ENCODE peak calls at places on chromosome 11, in ten cellular contexts. X, O, A, S, R, N, H, W, M and P are unnamed samples.
A peak's percentile ranks its signal among the peaks of the same experiment; 100 is the strongest.

GRCh38 chr11:16512842-16513241 is 156.5 kb upstream of the SOX6 start:
- DNase-seq in R (no peak), H (no peak), X (no peak), M (no peak), N (no peak), A (no peak), W (no peak), S (no peak), O (no peak), P (no peak)

GRCh38 chr11:44205836-44206235 is 104.1 kb downstream of the ALX4 start:
- DNase-seq in X (no peak), O (no peak), N (no peak), S (no peak), W (no peak), M (no peak), R (no peak), H (no peak), A (no peak), P (no peak)

GRCh38 chr11:65719887-65720236 is 736 bp downstream of the RNASEH2C start:
- DNase-seq in A (no peak), M (no peak), H (peak; percentile 69), S (peak; percentile 52), W (peak; percentile 41), X (peak; percentile 72), R (no peak), N (no peak), O (peak; percentile 61), P (peak; percentile 50)

GRCh38 chr11:44716256-44716655 is 10.5 kb upstream of the TSPAN18 start:
- DNase-seq in M (no peak), O (no peak), H (no peak), W (no peak), R (no peak), S (no peak), X (no peak), A (no peak), N (no peak), P (no peak)

GRCh38 chr11:114605370-114605769 is 9.8 kb upstream of the NXPE4 start:
- DNase-seq in R (peak; percentile 11), X (no peak), O (no peak), A (no peak), N (no peak), S (no peak), M (no peak), W (no peak), H (no peak), P (no peak)

GRCh38 chr11:111733655-111734088 is 32.5 kb downstream of the PPP2R1B start:
- DNase-seq in N (no peak), R (no peak), O (no peak), X (peak; percentile 20), A (no peak), M (no peak), S (no peak), H (peak; percentile 9), W (peak; percentile 48), P (peak; percentile 19)

GRCh38 chr11:126465573-126466287 is 110.2 kb downstream of the ST3GAL4 start:
- DNase-seq in N (peak; percentile 66), S (no peak), M (no peak), X (peak; percentile 25), W (no peak), R (no peak), O (peak; percentile 86), A (no peak), H (no peak), P (no peak)

GRCh38 chr11:128663824-128664223 is 30.0 kb upstream of the FLI1 start:
- DNase-seq in R (no peak), M (no peak), N (no peak), A (no peak), X (no peak), H (no peak), O (no peak), S (no peak), W (no peak), P (no peak)

GRCh38 chr11:87473174-87473573 is 435.4 kb downstream of the TMEM135 start:
- DNase-seq in S (peak; percentile 76), H (no peak), A (peak; percentile 37), O (peak; percentile 59), N (no peak), R (no peak), X (peak; percentile 92), W (peak; percentile 27), M (no peak), P (peak; percentile 91)

GRCh38 chr11:13983081-13983751 is 20.7 kb downstream of the SPON1 start:
- DNase-seq in X (peak; percentile 61), O (no peak), S (peak; percentile 63), N (peak; percentile 31), W (no peak), M (no peak), A (no peak), R (peak; percentile 46), H (no peak), P (no peak)

GRCh38 chr11:67404515-67405195 is 772 bp downstream of the TBC1D10C start:
- DNase-seq in A (no peak), R (no peak), W (no peak), O (no peak), N (no peak), X (no peak), M (no peak), S (no peak), H (no peak), P (no peak)

GRCh38 chr11:111660822-111661221 is 58.6 kb downstream of the SIK2 start:
- DNase-seq in H (no peak), O (no peak), W (no peak), X (no peak), A (no peak), M (no peak), R (no peak), S (no peak), N (no peak), P (no peak)

GRCh38 chr11:2207212-2207611 is 35.6 kb upstream of the TH start:
- DNase-seq in N (no peak), H (no peak), X (no peak), W (no peak), S (no peak), O (no peak), M (no peak), A (no peak), R (no peak), P (no peak)

GRCh38 chr11:119195680-119196079 is 10.4 kb downstream of the NHERF4 start:
- DNase-seq in W (no peak), R (peak; percentile 61), A (peak; percentile 34), O (no peak), N (no peak), X (peak; percentile 69), M (no peak), S (peak; percentile 51), H (peak; percentile 73), P (peak; percentile 26)

GRCh38 chr11:14075118-14075601 is 112.6 kb downstream of the SPON1 start:
- DNase-seq in W (no peak), X (peak; percentile 20), R (no peak), O (no peak), M (peak; percentile 53), H (no peak), N (no peak), S (peak; percentile 59), A (no peak), P (no peak)

GRCh38 chr11:93622043-93622442 is 39.4 kb upstream of the CEP295 start:
- DNase-seq in X (no peak), M (no peak), W (no peak), O (no peak), R (peak; percentile 26), S (peak; percentile 7), A (no peak), N (no peak), H (no peak), P (no peak)

GRCh38 chr11:36657610-36658225 is 59.7 kb upstream of the RAG2 start:
- DNase-seq in A (no peak), H (no peak), X (peak; percentile 45), M (no peak), O (no peak), S (no peak), N (no peak), R (no peak), W (no peak), P (no peak)

GRCh38 chr11:64853709-64854108 is 9.3 kb upstream of the CDC42BPG start:
- DNase-seq in S (no peak), R (no peak), H (no peak), N (peak; percentile 84), W (no peak), M (no peak), A (no peak), X (no peak), O (no peak), P (no peak)

GRCh38 chr11:128195756-128196155 is 391.6 kb downstream of the ETS1 start:
- DNase-seq in X (no peak), N (no peak), O (no peak), H (no peak), S (peak; percentile 45), M (no peak), W (no peak), R (no peak), A (no peak), P (no peak)

GRCh38 chr11:96331556-96332168 is 11.3 kb downstream of the MAML2 start:
- DNase-seq in R (no peak), N (peak; percentile 75), A (no peak), W (no peak), M (no peak), O (no peak), S (no peak), H (no peak), X (no peak), P (no peak)

GRCh38 chr11:96103102-96103501 is 179.2 kb upstream of the MTMR2 start:
- DNase-seq in N (no peak), X (peak; percentile 37), A (no peak), O (no peak), W (no peak), R (no peak), S (peak; percentile 38), H (no peak), M (no peak), P (no peak)

GRCh38 chr11:67463680-67464410 is 5.2 kb downstream of the TMEM134 start:
- DNase-seq in O (no peak), W (peak; percentile 62), R (peak; percentile 60), S (no peak), H (no peak), N (peak; percentile 91), X (no peak), A (no peak), M (no peak), P (no peak)

GRCh38 chr11:47329431-47329993 is 23.0 kb downstream of the MYBPC3 start:
- DNase-seq in S (no peak), N (no peak), O (no peak), M (no peak), H (no peak), X (peak; percentile 17), A (no peak), W (peak; percentile 48), R (no peak), P (no peak)

GRCh38 chr11:31921066-31921465 is 109.9 kb upstream of the PAX6 start:
- DNase-seq in A (no peak), N (no peak), H (peak; percentile 34), M (no peak), O (no peak), S (no peak), R (no peak), X (no peak), W (no peak), P (no peak)

GRCh38 chr11:1360181-1360834 is 29.4 kb upstream of the BRSK2 start:
- DNase-seq in H (no peak), W (no peak), N (peak; percentile 73), O (no peak), M (no peak), X (no peak), S (no peak), A (no peak), R (no peak), P (no peak)

GRCh38 chr11:102664001-102664752 is 39.0 kb upstream of the MMP20 start:
- DNase-seq in S (no peak), N (no peak), M (no peak), R (no peak), H (peak; percentile 11), A (no peak), W (no peak), O (peak; percentile 17), X (no peak), P (peak; percentile 5)